ENCODE peak calls at places on chromosomes 4 and X, in five cellular contexts. R is left colon, N is pancreas, Y is GM13977, B is NCI-H1694. V is an unnamed sample.

GRCh38 chrX:74613350-74614192 is 853 bp downstream of the RLIM start:
- DNase-seq in N (no peak), B (peak; percentile 13), R (peak; percentile 23), Y (peak; percentile 20), V (no peak)

GRCh38 chrX:74421181-74422028 is at the start of gene SLC16A2:
- DNase-seq in N (peak; percentile 76), Y (peak; percentile 57), R (peak; percentile 43), B (peak; percentile 81), V (peak; percentile 7)

GRCh38 chr4:156805696-156806095 is 165.9 kb downstream of the PDGFC start:
- DNase-seq in Y (no peak), N (no peak), R (no peak), B (no peak), V (no peak)

GRCh38 chr4:156815717-156816319 is 155.8 kb downstream of the PDGFC start:
- DNase-seq in R (no peak), Y (no peak), B (peak; percentile 22), N (no peak), V (no peak)

GRCh38 chr4:10460313-10461047 is 3.3 kb upstream of the ZNF518B start:
- DNase-seq in B (no peak), R (no peak), N (no peak), Y (peak; percentile 21), V (no peak)

GRCh38 chrX:149275836-149276235 is 229.3 kb downstream of the IDS start:
- DNase-seq in Y (no peak), R (no peak), B (no peak), N (no peak), V (no peak)

GRCh38 chr4:98539741-98540140 is 118.7 kb downstream of the TSPAN5 start:
- DNase-seq in R (no peak), N (no peak), Y (no peak), B (no peak), V (no peak)

GRCh38 chrX:154098551-154098950 is 1.0 kb upstream of the MECP2 start:
- DNase-seq in N (peak; percentile 59), B (no peak), Y (no peak), R (no peak), V (no peak)

GRCh38 chrX:155768036-155768769 is 112.9 kb upstream of the VAMP7 start:
- DNase-seq in Y (no peak), B (no peak), R (no peak), N (no peak), V (no peak)

GRCh38 chr4:1249148-1249730 is 309 bp upstream of the CTBP1 start:
- DNase-seq in B (peak; percentile 44), R (peak; percentile 89), Y (peak; percentile 94), N (peak; percentile 84), V (peak; percentile 55)

GRCh38 chrX:13357925-13358324 is 38.1 kb upstream of the ATXN3L start:
- DNase-seq in N (no peak), R (no peak), Y (no peak), B (no peak), V (no peak)

GRCh38 chr4:176084769-176085168 is 19.1 kb downstream of the WDR17 start:
- DNase-seq in Y (no peak), B (no peak), N (no peak), R (no peak), V (no peak)

GRCh38 chr4:126800723-126801191 is 832.0 kb upstream of the INTU start:
- DNase-seq in Y (no peak), B (no peak), N (no peak), R (no peak), V (no peak)

GRCh38 chrX:285076-285677 is 4.0 kb downstream of the PLCXD1 start:
- DNase-seq in N (no peak), B (no peak), Y (no peak), R (no peak), V (no peak)

GRCh38 chr4:37803348-37803973 is 23.0 kb upstream of the PGM2 start:
- DNase-seq in B (peak; percentile 57), Y (peak; percentile 41), N (no peak), R (no peak), V (no peak)